ENCODE peak calls at places on chromosome 5, in seven cellular contexts. O, F, M, J, V, K and A are unnamed samples.

GRCh38 chr5:150253416-150254208 is 36.0 kb downstream of the CAMK2A start:
- DNase-seq in O (no peak), F (no peak), M (no peak), J (no peak), V (no peak), K (no peak), A (no peak)

GRCh38 chr5:119537704-119538103 is 85.4 kb downstream of the HSD17B4 start:
- DNase-seq in O (no peak), F (no peak), M (peak), J (peak), V (no peak), K (no peak), A (no peak)

GRCh38 chr5:65102826-65103673 is 334.3 kb downstream of the CWC27 start:
- DNase-seq in O (peak), F (peak), M (peak), J (peak), V (peak), K (peak), A (peak)

GRCh38 chr5:133938932-133939331 is 29.5 kb downstream of the C5orf15 start:
- DNase-seq in O (no peak), F (no peak), M (no peak), J (peak), V (no peak), K (peak), A (no peak)

GRCh38 chr5:1057485-1057825 is 48.9 kb downstream of the NKD2 start:
- DNase-seq in O (no peak), F (no peak), M (no peak), J (no peak), V (no peak), K (no peak), A (no peak)

GRCh38 chr5:167665841-167666375 is 625.5 kb upstream of the WWC1 start:
- DNase-seq in O (no peak), F (no peak), M (no peak), J (no peak), V (no peak), K (no peak), A (no peak)

GRCh38 chr5:14967166-14967565 is 95.6 kb upstream of the ANKH start:
- DNase-seq in O (no peak), F (no peak), M (no peak), J (no peak), V (no peak), K (no peak), A (no peak)

GRCh38 chr5:41708604-41708940 is 161.7 kb downstream of the OXCT1 start:
- DNase-seq in O (no peak), F (no peak), M (no peak), J (no peak), V (no peak), K (no peak), A (no peak)

GRCh38 chr5:181184845-181185216 is 20.2 kb downstream of the TRIM7 start:
- DNase-seq in O (no peak), F (no peak), M (no peak), J (no peak), V (no peak), K (no peak), A (no peak)

GRCh38 chr5:137616046-137616445 is 116.9 kb upstream of the SPOCK1 start:
- DNase-seq in O (no peak), F (no peak), M (no peak), J (no peak), V (no peak), K (no peak), A (no peak)

GRCh38 chr5:88952344-88952743 is 69.4 kb upstream of the MEF2C start:
- DNase-seq in O (no peak), F (no peak), M (peak), J (no peak), V (no peak), K (no peak), A (no peak)